ENCODE peak calls at places on chromosomes 12 and 14, in six cellular contexts. One of them, this sample, is unnamed. For H3K9me3, the result is how much of the 10 kb centered on the place peaks cover.

GRCh38 chr12:131808744-131809371 is 19.3 kb upstream of the MMP17 start:
- DNase-seq in body of pancreas: no peak
- DNase-seq in A673: no peak
- DNase-seq in fibroblast of lung: no peak
- DNase-seq in Peyer's patch: peak
- DNase-seq in cardiac muscle cell: no peak
- DNase-seq in this sample: no peak

GRCh38 chr14:30256627-30257026 is 302.3 kb upstream of the G2E3 start:
- DNase-seq in body of pancreas: no peak
- DNase-seq in A673: no peak
- DNase-seq in fibroblast of lung: no peak
- DNase-seq in Peyer's patch: no peak
- DNase-seq in cardiac muscle cell: no peak
- DNase-seq in this sample: no peak

GRCh38 chr14:43983721-43984120 is 523.4 kb downstream of the FSCB start:
- DNase-seq in body of pancreas: no peak
- DNase-seq in A673: no peak
- DNase-seq in fibroblast of lung: no peak
- DNase-seq in Peyer's patch: no peak
- DNase-seq in cardiac muscle cell: no peak
- DNase-seq in this sample: no peak

GRCh38 chr12:124679533-124680371 is 112.3 kb upstream of the NCOR2 start:
- DNase-seq in body of pancreas: peak
- DNase-seq in A673: no peak
- DNase-seq in fibroblast of lung: no peak
- DNase-seq in Peyer's patch: no peak
- DNase-seq in cardiac muscle cell: no peak
- DNase-seq in this sample: no peak

GRCh38 chr12:47983541-47984115 is 20.2 kb downstream of the TMEM106C start:
- DNase-seq in body of pancreas: no peak
- DNase-seq in A673: no peak
- DNase-seq in fibroblast of lung: no peak
- DNase-seq in Peyer's patch: no peak
- DNase-seq in cardiac muscle cell: no peak
- DNase-seq in this sample: no peak

GRCh38 chr14:64387232-64387737 is 868 bp upstream of the MTHFD1 start:
- DNase-seq in body of pancreas: no peak
- DNase-seq in A673: peak
- DNase-seq in fibroblast of lung: peak
- DNase-seq in Peyer's patch: no peak
- DNase-seq in cardiac muscle cell: no peak
- DNase-seq in this sample: no peak

GRCh38 chr14:71586131-71586893 is 345.9 kb upstream of the RGS6 start:
- DNase-seq in body of pancreas: no peak
- DNase-seq in A673: peak
- DNase-seq in fibroblast of lung: peak
- DNase-seq in Peyer's patch: no peak
- DNase-seq in cardiac muscle cell: peak
- DNase-seq in this sample: no peak

GRCh38 chr14:102184678-102185040 is 45.0 kb downstream of the WDR20 start:
- DNase-seq in body of pancreas: no peak
- DNase-seq in A673: no peak
- DNase-seq in fibroblast of lung: peak
- DNase-seq in Peyer's patch: no peak
- DNase-seq in cardiac muscle cell: no peak
- DNase-seq in this sample: no peak

GRCh38 chr12:3002636-3003035 is 43.4 kb downstream of the TEAD4 start:
- DNase-seq in body of pancreas: no peak
- DNase-seq in A673: no peak
- DNase-seq in fibroblast of lung: no peak
- DNase-seq in Peyer's patch: no peak
- DNase-seq in cardiac muscle cell: peak
- DNase-seq in this sample: no peak

GRCh38 chr12:69484428-69484827 is 14.2 kb downstream of the FRS2 start:
- DNase-seq in body of pancreas: no peak
- DNase-seq in A673: peak
- DNase-seq in fibroblast of lung: no peak
- DNase-seq in Peyer's patch: no peak
- DNase-seq in cardiac muscle cell: peak
- DNase-seq in this sample: no peak

GRCh38 chr14:62455446-62455845 is 589.8 kb downstream of the KCNH5 start:
- DNase-seq in body of pancreas: no peak
- DNase-seq in A673: no peak
- DNase-seq in fibroblast of lung: no peak
- DNase-seq in Peyer's patch: no peak
- DNase-seq in cardiac muscle cell: no peak
- DNase-seq in this sample: no peak

GRCh38 chr14:74882103-74882920 is 596 bp downstream of the DLST start:
- DNase-seq in body of pancreas: peak
- DNase-seq in A673: peak
- DNase-seq in fibroblast of lung: peak
- DNase-seq in Peyer's patch: peak
- DNase-seq in cardiac muscle cell: peak
- DNase-seq in this sample: no peak

GRCh38 chr14:104931771-104932675 is 7.3 kb downstream of the PLD4 start:
- DNase-seq in body of pancreas: no peak
- DNase-seq in A673: no peak
- DNase-seq in fibroblast of lung: peak
- DNase-seq in Peyer's patch: no peak
- DNase-seq in cardiac muscle cell: peak
- DNase-seq in this sample: no peak

GRCh38 chr14:52272375-52272774 is 4.9 kb downstream of the PTGDR start:
- DNase-seq in body of pancreas: no peak
- DNase-seq in A673: peak
- DNase-seq in fibroblast of lung: no peak
- DNase-seq in Peyer's patch: peak
- DNase-seq in cardiac muscle cell: peak
- DNase-seq in this sample: peak

GRCh38 chr12:81245458-81245857 is 167.6 kb downstream of the ACSS3 start:
- DNase-seq in body of pancreas: no peak
- DNase-seq in A673: no peak
- DNase-seq in fibroblast of lung: no peak
- DNase-seq in Peyer's patch: no peak
- DNase-seq in cardiac muscle cell: no peak
- DNase-seq in this sample: no peak

GRCh38 chr12:22275847-22276246 is 58.7 kb downstream of the ST8SIA1 start:
- DNase-seq in body of pancreas: peak
- DNase-seq in A673: no peak
- DNase-seq in fibroblast of lung: peak
- DNase-seq in Peyer's patch: peak
- DNase-seq in cardiac muscle cell: peak
- DNase-seq in this sample: peak

GRCh38 chr12:52552055-52552454 is 890 bp downstream of the KRT71 start:
- DNase-seq in body of pancreas: peak
- DNase-seq in A673: no peak
- DNase-seq in fibroblast of lung: no peak
- DNase-seq in Peyer's patch: no peak
- DNase-seq in cardiac muscle cell: no peak
- DNase-seq in this sample: no peak

GRCh38 chr12:91382081-91382543 is 199.5 kb upstream of the DCN start:
- DNase-seq in body of pancreas: peak
- DNase-seq in A673: peak
- DNase-seq in fibroblast of lung: peak
- DNase-seq in Peyer's patch: peak
- DNase-seq in cardiac muscle cell: peak
- DNase-seq in this sample: peak

GRCh38 chr14:77599894-77600293 is 16.5 kb downstream of the SPTLC2 start:
- DNase-seq in body of pancreas: no peak
- DNase-seq in A673: no peak
- DNase-seq in fibroblast of lung: peak
- DNase-seq in Peyer's patch: no peak
- DNase-seq in cardiac muscle cell: no peak
- DNase-seq in this sample: no peak

GRCh38 chr12:112837629-112838191 is 46.2 kb downstream of the RPH3A start:
- DNase-seq in body of pancreas: no peak
- DNase-seq in A673: peak
- DNase-seq in fibroblast of lung: peak
- DNase-seq in Peyer's patch: no peak
- DNase-seq in cardiac muscle cell: no peak
- DNase-seq in this sample: no peak

DNA sequence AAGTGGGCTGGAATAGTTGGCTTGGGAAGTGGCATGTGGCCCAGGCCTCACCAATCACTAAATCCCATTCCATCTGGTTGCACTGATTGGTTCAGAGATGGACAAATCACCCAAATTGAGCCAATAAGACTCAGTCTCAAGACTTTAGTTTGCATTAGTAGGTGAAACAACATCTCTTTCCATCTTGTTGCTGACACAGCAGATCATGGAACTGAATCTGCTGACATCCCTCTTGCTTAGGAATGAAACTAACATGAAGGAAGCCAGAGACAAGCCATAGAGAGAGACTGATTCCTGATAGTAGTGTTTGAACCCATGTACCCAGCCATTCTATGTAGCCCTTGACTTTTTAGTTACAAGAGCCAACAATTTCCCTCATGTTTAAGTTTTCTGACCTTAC is 307.0 kb downstream of the GLT1D1 start:
- DNase-seq in body of pancreas: no peak
- DNase-seq in A673: no peak
- DNase-seq in fibroblast of lung: no peak
- DNase-seq in Peyer's patch: no peak
- DNase-seq in cardiac muscle cell: no peak
- DNase-seq in this sample: no peak
- H3K27ac ChIP-seq in body of pancreas: no peak
- H3K27ac ChIP-seq in A673: no peak
- H3K27ac ChIP-seq in fibroblast of lung: no peak
- H3K27ac ChIP-seq in Peyer's patch: no peak
- H3K27ac ChIP-seq in cardiac muscle cell: no peak
- H3K27ac ChIP-seq in this sample: no peak

DNA sequence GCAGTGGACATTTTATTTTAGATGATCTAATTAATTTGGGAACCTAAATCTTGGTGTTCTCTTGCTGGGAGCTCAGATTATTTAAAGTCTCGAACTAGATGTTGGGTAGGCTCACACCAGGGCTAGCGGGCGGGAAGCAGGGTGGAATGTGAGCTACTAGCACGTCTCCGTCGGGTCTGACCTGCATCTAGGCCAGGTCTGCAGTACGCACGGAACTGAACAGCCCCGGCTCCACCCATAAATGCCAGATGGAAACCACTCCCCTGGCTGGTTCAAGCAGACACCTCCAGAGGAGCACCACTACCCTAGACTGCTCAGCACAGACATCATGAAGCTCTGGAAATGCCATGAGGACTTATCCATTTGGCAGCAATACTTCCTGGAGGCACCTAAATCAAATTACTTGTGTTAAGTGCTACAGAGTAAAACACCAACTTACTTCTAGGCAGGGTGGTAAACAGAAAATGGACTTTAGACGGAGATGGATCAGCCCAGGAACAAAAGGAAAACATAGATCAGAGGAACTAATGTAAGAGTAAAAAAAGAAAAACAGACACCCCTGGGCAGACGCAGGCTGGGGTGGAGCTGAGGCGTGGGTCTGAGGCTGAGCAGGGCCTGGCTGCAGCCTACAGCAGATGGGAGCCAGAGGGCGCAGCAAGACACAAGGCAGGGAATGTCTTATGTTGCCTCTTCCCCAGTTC is 10.2 kb downstream of the ZNF605 start:
- DNase-seq in body of pancreas: no peak
- DNase-seq in A673: no peak
- DNase-seq in fibroblast of lung: no peak
- DNase-seq in Peyer's patch: no peak
- DNase-seq in cardiac muscle cell: no peak
- DNase-seq in this sample: no peak
- H3K9me3 ChIP-seq in body of pancreas: half or more
- H3K9me3 ChIP-seq in A673: under half
- H3K9me3 ChIP-seq in fibroblast of lung: under half
- H3K9me3 ChIP-seq in Peyer's patch: half or more
- H3K9me3 ChIP-seq in cardiac muscle cell: under half
- H3K9me3 ChIP-seq in this sample: under half

DNA sequence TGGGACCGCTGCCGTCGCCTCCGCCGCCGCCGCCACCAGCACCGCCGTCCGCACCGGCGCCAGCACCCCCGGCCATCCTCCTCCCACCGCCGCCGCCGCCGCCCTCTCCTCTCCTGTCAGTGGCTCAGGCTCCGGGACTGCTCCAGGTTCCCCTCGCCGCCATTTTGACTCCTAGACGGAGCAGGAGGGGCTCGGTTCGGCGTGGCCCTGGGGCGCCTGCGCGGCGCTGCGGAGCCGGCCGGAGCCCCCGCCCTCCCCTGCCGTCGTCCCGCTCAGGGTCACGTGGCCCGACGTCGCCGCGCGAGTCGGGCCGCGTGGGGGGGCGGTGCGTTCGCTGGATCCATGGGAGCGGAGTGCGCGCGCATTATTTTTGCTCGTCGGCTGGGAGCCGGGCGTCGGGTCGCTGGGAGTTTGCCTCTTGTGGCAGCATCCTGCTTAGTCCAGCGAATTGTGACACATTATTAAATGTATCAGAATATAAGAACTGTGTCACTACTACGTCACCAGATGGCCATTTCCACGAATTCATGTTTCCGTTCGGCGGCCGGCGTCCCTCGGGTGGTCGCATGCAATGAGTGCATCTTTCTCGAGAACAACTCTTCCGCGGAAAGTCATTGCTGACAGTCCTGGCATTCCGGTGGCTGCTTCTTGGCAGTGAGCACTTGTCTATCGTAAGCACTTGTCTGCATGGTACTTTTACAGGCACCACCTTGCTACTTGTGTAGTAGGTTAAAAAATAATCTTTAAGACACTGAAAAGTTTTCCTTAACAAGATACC is at the start of gene BTBD7:
- DNase-seq in body of pancreas: peak
- DNase-seq in A673: peak
- DNase-seq in fibroblast of lung: peak
- DNase-seq in Peyer's patch: peak
- DNase-seq in cardiac muscle cell: peak
- DNase-seq in this sample: peak
- TF ChIP-seq CTCF in body of pancreas: peak
- TF ChIP-seq CTCF in A673: peak
- TF ChIP-seq CTCF in fibroblast of lung: peak
- TF ChIP-seq CTCF in Peyer's patch: no peak
- TF ChIP-seq CTCF in cardiac muscle cell: no peak
- TF ChIP-seq CTCF in this sample: peak

GRCh38 chr12:101863971-101864370 is 13.4 kb upstream of the DRAM1 start:
- DNase-seq in body of pancreas: no peak
- DNase-seq in A673: no peak
- DNase-seq in fibroblast of lung: no peak
- DNase-seq in Peyer's patch: no peak
- DNase-seq in cardiac muscle cell: no peak
- DNase-seq in this sample: no peak
- H3K27ac ChIP-seq in body of pancreas: no peak
- H3K27ac ChIP-seq in A673: no peak
- H3K27ac ChIP-seq in fibroblast of lung: no peak
- H3K27ac ChIP-seq in Peyer's patch: no peak
- H3K27ac ChIP-seq in cardiac muscle cell: no peak
- H3K27ac ChIP-seq in this sample: no peak

DNA sequence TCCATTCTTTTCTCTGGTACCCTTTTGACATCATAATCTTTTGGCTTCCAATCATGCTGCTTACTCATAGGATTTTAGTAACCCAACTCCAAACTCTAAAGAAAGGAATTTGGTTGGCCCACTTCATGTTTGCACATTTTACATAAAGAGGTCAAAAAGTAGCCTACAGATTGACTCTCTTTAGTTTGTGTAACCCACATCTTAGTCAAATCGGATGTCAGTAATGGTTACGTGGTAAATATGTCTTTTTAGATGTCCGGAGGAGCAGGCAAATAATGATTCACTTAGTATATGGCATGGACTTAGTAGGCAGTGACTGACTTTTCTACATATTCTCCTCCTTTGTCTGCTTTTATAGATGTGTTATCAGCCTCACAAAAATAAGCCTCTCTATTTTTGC is 711.6 kb upstream of the FOXG1 start:
- DNase-seq in body of pancreas: no peak
- DNase-seq in A673: no peak
- DNase-seq in fibroblast of lung: no peak
- DNase-seq in Peyer's patch: no peak
- DNase-seq in cardiac muscle cell: no peak
- DNase-seq in this sample: no peak
- H3K9me3 ChIP-seq in body of pancreas: under half
- H3K9me3 ChIP-seq in A673: under half
- H3K9me3 ChIP-seq in fibroblast of lung: under half
- H3K9me3 ChIP-seq in Peyer's patch: under half
- H3K9me3 ChIP-seq in cardiac muscle cell: under half
- H3K9me3 ChIP-seq in this sample: under half

This sample was measured in WERI-Rb-1.